ENCODE peak calls at places on chromosome 14, in four cellular contexts. W is AG04449; Q is stimulated activated CD4-positive, alpha-beta T cell treated with anti-CD3 and anti-CD28 coated beads, Interleukin-2, amount 100 ng/mL, for 48 hours; H is HT1080. I is an unnamed sample.

GRCh38 chr14:63276492-63277342 is 42.0 kb downstream of the GPHB5 start:
- DNase-seq in Q (no peak), H (peak), W (peak), I (peak)

GRCh38 chr14:93978735-93979134 is 2.4 kb upstream of the ASB2 start:
- DNase-seq in Q (no peak), W (no peak), H (no peak), I (no peak)

GRCh38 chr14:104895786-104896642 is 28.7 kb upstream of the PLD4 start:
- DNase-seq in Q (no peak), W (no peak), H (no peak), I (no peak)

GRCh38 chr14:90179357-90179756 is 77.0 kb upstream of the PSMC1 start:
- DNase-seq in H (no peak), W (no peak), Q (no peak), I (no peak)

GRCh38 chr14:104924421-104925213 is at the start of gene PLD4:
- DNase-seq in W (no peak), H (no peak), Q (no peak), I (no peak)

GRCh38 chr14:85516239-85517112 is 13.5 kb upstream of the FLRT2 start:
- DNase-seq in H (peak), Q (no peak), W (no peak), I (peak)

GRCh38 chr14:73774671-73775070 is 60.5 kb upstream of the PNMA1 start:
- DNase-seq in W (no peak), Q (no peak), H (no peak), I (no peak)

GRCh38 chr14:67514650-67515385 is 18.3 kb upstream of the PLEKHH1 start:
- DNase-seq in Q (no peak), H (peak), W (no peak), I (no peak)

GRCh38 chr14:100375273-100375962 is 52.3 kb downstream of the SLC25A47 start:
- DNase-seq in H (peak), W (peak), Q (peak), I (peak)

GRCh38 chr14:67620217-67620789 is 583 bp downstream of the ARG2 start:
- DNase-seq in H (no peak), W (no peak), Q (no peak), I (no peak)

GRCh38 chr14:56886471-56887062 is 76.3 kb upstream of the OTX2 start:
- DNase-seq in Q (no peak), W (no peak), H (no peak), I (no peak)

GRCh38 chr14:61392297-61392696 is 70.9 kb downstream of the PRKCH start:
- DNase-seq in Q (no peak), W (no peak), H (no peak), I (no peak)

GRCh38 chr14:68792830-68793733 is at the start of gene ZFP36L1:
- DNase-seq in H (peak), Q (peak), W (peak), I (peak)

GRCh38 chr14:80213602-80214001 is 2.3 kb upstream of the DIO2 start:
- DNase-seq in H (peak), Q (no peak), W (no peak), I (peak)

GRCh38 chr14:29442720-29443119 is 484.9 kb downstream of the PRKD1 start:
- DNase-seq in Q (no peak), H (peak), W (no peak), I (peak)

GRCh38 chr14:76987956-76988520 is 40.5 kb downstream of the IRF2BPL start:
- DNase-seq in W (no peak), H (no peak), Q (no peak), I (no peak)

GRCh38 chr14:63248211-63248610 is 44.0 kb downstream of the RHOJ start:
- DNase-seq in Q (no peak), H (peak), W (peak), I (no peak)

GRCh38 chr14:106665814-106666213 is 1139.4 kb downstream of the TMEM121 start:
- DNase-seq in H (no peak), W (no peak), Q (peak), I (no peak)